ENCODE peak calls at places on chromosomes 6 and 20, in four cellular contexts. J is suprapubic skin, E is left ventricle myocardium inferior, I is tibial nerve. S is an unnamed sample. For H3K9me3, the result is how much of the 10 kb centered on the place peaks cover.

GRCh38 chr6:26172496-26172958 is 85.3 kb downstream of the HFE start:
- DNase-seq in I (no peak), E (no peak), J (no peak), S (peak)

GRCh38 chr20:41138527-41139226 is 1.3 kb downstream of the PLCG1 start:
- DNase-seq in J (no peak), E (no peak), I (no peak), S (peak)

GRCh38 chr20:21257192-21257591 is 45.9 kb upstream of the XRN2 start:
- DNase-seq in E (no peak), I (no peak), J (no peak), S (no peak)

GRCh38 chr6:89530982-89531381 is 98.0 kb downstream of the ANKRD6 start:
- DNase-seq in E (peak), J (no peak), I (no peak), S (no peak)

GRCh38 chr6:138417493-138418117 is 13.6 kb downstream of the HEBP2 start:
- DNase-seq in I (no peak), J (no peak), E (no peak), S (no peak)

GRCh38 chr20:51022803-51023616 is at the start of gene KCNG1:
- DNase-seq in I (no peak), J (no peak), E (peak), S (no peak)

GRCh38 chr6:56902551-56903464 is 52.1 kb upstream of the BEND6 start:
- DNase-seq in I (no peak), J (no peak), E (no peak), S (no peak)

GRCh38 chr20:61628901-61629300 is 376.8 kb downstream of the CDH4 start:
- DNase-seq in I (no peak), E (no peak), J (no peak), S (no peak)

GRCh38 chr20:10172998-10173655 is 45.5 kb upstream of the SNAP25 start:
- DNase-seq in J (no peak), E (no peak), I (no peak), S (no peak)

GRCh38 chr20:45963059-45964011 is 8.7 kb downstream of the ZNF335 start:
- DNase-seq in E (no peak), J (peak), I (no peak), S (no peak)

GRCh38 chr20:17688965-17689364 is 6.9 kb upstream of the RRBP1 start:
- DNase-seq in I (no peak), J (no peak), E (no peak), S (no peak)

GRCh38 chr20:49649672-49650071 is 64.0 kb downstream of the B4GALT5 start:
- DNase-seq in J (no peak), E (no peak), I (no peak), S (no peak)

GRCh38 chr6:90729057-90729456 is 142.2 kb upstream of the MAP3K7 start:
- DNase-seq in E (no peak), J (no peak), I (no peak), S (no peak)

GRCh38 chr6:6007311-6008113 is 787 bp upstream of the NRN1 start:
- DNase-seq in J (peak), I (no peak), E (no peak), S (no peak)

GRCh38 chr6:167424060-167424673 is 99.3 kb downstream of the TTLL2 start:
- DNase-seq in J (no peak), I (no peak), E (no peak), S (no peak)

GRCh38 chr6:130118236-130118635 is 99.9 kb downstream of the L3MBTL3 start:
- DNase-seq in J (no peak), E (no peak), I (no peak), S (no peak)

GRCh38 chr6:18733921-18734550 is 346.9 kb downstream of the RNF144B start:
- DNase-seq in J (no peak), I (no peak), E (no peak), S (no peak)

GRCh38 chr6:134379086-134379485 is 61.2 kb upstream of the SGK1 start:
- DNase-seq in J (no peak), I (no peak), E (no peak), S (no peak)

GRCh38 chr6:1778693-1779235 is 169.0 kb downstream of the FOXC1 start:
- DNase-seq in E (no peak), I (no peak), J (no peak), S (no peak)

GRCh38 chr20:8176276-8176675 is 44.2 kb downstream of the PLCB1 start:
- DNase-seq in E (no peak), I (no peak), J (no peak), S (no peak)

GRCh38 chr6:168115748-168116445 is 36.9 kb upstream of the FRMD1 start:
- DNase-seq in J (peak), I (no peak), E (no peak), S (no peak)

GRCh38 chr6:145830612-145831011 is 16.0 kb upstream of the FBXO30 start:
- DNase-seq in J (no peak), I (no peak), E (no peak), S (no peak)

DNA sequence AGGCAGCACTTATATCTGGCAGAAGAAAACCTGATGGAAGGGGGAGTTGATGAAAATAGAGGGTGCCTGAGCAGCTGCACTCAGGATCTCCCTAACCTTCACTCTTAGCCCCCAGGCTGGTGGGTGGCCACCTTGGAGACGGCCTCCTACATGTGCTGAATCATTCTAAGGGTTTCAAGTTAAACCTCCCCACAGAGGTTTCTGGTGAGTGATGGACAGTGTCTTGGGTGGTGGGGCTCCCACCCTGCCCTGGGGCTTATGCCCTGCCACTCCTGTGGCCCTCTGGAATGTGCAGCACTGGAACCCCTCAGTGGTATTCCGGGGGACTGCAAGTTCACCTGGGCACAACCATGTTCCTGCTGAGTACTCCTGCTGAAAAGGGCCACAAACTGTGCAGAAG is 357.2 kb downstream of the CD83 start:
- DNase-seq in I (no peak), E (no peak), J (no peak), S (no peak)
- TF ChIP-seq CTCF in I (no peak), E (no peak), J (no peak), S (no peak)

GRCh38 chr20:19961298-19961697 is 55.9 kb upstream of the NAA20 start:
- DNase-seq in J (no peak), I (no peak), E (no peak), S (no peak)

GRCh38 chr20:19966840-19967239 is 50.3 kb upstream of the NAA20 start:
- DNase-seq in E (no peak), I (no peak), J (no peak), S (no peak)

GRCh38 chr20:19967441-19967840 is 49.7 kb upstream of the NAA20 start:
- DNase-seq in E (no peak), I (no peak), J (no peak), S (no peak)

GRCh38 chr20:19962958-19963357 is 54.2 kb upstream of the NAA20 start:
- DNase-seq in I (no peak), E (no peak), J (no peak), S (no peak)

GRCh38 chr20:19964289-19965263 is 52.6 kb upstream of the NAA20 start:
- DNase-seq in E (peak), I (no peak), J (peak), S (no peak)
- H3K27ac ChIP-seq in E (peak), I (no peak), J (peak), S (no peak)

GRCh38 chr6:33686981-33687975 is 24.2 kb downstream of the UQCC2 start:
- DNase-seq in E (no peak), I (no peak), J (no peak), S (no peak)
- H3K9me3 ChIP-seq in E (under half), I (under half), J (under half), S (under half)

DNA sequence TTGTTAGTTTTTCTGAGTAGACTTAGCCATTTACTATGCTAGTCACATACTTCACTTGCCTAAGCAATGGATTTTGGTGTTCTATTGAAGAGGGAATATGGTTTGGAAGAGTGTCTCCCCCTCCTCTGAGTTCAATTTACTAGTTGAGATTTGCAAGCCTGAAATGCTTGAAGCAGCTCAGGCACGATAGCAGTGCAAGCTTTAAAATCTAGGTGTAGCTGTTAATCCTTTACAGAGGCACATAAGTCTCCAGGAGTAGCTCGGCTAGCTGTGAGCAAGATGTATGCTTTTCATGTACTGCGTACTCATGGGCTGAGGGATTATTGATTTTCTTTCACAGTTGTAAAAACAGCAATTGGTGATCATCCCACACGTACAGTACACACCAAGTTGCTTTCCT is 745 bp downstream of the FLRT3 start:
- DNase-seq in I (no peak), E (no peak), J (no peak), S (no peak)
- TF ChIP-seq CTCF in I (no peak), E (no peak), J (no peak), S (no peak)

DNA sequence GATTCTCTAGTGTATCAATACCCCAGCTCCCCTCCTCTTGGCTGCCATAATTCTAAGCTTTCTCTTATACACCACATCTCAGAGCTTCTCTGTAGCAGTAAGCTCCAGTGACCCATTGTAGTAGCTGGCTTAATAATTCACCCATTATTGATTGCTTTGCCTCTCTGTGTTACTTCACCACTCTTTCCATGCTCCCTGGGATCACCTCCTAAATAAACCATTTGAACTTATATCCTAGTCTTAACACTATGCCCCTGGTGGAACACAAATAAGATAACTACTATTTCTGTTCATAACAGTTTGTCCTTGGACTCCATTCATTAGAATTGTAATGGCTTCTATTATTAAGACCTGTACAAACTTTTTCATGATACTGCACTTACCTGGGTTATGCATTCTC is 758.9 kb downstream of the KIF16B start:
- DNase-seq in J (no peak), E (no peak), I (no peak), S (no peak)
- H3K27ac ChIP-seq in J (no peak), E (no peak), I (no peak), S (no peak)

DNA sequence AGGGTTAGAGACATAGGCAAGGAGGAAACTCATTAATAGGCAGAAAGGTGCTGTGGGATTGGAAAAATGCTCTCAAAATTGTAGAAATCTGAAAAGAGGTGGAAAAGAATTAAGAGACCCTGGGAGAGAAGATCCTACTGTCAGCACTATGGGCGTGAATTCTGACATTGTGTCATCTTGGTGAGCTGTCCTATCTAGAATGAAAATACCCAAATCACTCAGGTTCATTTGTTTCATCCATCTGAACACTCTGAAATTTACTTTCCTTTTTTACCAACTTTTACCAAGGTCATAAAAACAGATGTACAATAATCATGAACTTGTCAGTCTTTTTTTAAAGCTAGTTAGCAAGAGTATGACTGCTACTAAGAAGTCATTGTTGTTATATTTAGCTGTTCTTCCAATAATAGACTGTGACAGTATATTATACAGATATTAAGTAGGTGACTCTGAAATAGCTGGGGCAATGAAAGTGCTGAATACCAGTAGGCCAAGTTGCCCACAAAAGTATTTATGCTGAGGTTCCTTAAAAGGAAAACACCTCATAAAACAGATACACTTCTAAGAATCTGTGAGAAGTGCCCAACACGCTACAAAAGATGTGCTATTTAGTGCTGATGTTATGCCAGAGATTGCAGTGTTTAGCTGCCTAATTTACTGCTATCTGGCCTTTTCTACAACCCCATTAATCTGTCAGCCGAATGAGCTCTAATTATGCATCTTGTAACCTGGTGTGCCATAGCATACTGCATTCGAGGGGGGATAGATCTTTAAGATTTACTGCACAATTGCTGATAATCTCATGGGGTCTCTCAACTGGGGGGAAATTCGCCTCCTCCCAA is 217.5 kb upstream of the SUPT3H start:
- DNase-seq in J (no peak), E (no peak), I (no peak), S (no peak)
- H3K9me3 ChIP-seq in J (under half), E (under half), I (under half), S (under half)

DNA sequence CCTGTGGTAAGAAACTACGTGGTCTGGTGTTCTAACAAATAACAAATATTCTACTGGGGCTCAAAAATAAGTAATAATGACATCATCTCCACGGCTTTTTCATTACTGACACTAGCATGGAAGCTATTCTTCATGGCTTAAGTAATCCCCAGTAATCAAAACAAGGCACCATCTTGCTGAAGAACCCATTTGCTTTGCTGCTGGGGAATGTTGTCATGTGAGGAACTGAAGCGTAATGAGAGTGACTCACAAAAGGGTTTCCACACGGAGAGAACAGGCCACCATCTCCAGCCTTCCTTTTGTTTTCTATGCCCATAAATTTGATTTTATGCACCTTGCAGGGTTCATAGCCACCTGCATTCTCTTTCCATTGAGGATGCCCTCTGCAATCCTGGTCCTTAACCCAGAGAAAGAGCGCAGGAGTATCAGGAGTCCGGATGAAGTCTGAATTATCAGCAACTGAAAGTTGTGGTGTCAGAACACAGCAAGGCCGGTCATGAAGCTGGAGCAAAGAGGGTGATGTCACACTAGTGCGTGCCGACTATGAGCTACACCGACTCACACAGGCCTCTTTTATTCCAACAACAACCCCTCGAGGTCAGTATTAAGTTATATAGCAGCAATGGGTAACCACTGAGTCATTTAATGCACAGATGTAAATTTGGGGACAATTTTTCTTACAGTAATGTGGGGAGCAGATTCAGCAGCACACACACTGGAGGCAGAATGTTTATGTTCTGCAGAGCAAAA is 173.7 kb upstream of the SSTR4 start:
- DNase-seq in E (no peak), J (no peak), I (no peak), S (no peak)
- TF ChIP-seq CTCF in E (no peak), J (no peak), I (no peak), S (no peak)

GRCh38 chr20:32296412-32296811 is 19.0 kb downstream of the KIF3B start:
- DNase-seq in J (no peak), E (no peak), I (no peak), S (no peak)
- H3K27ac ChIP-seq in J (no peak), E (no peak), I (no peak), S (no peak)

S was measured in CD4-positive, alpha-beta T cell.